ENCODE peak calls at places on chromosomes 7 and 10, in four cellular contexts. C, F, V and D are unnamed samples.

GRCh38 chr10:30155401-30155800 is 96.0 kb upstream of the JCAD start:
- DNase-seq in C (no peak), F (no peak), V (no peak), D (no peak)

GRCh38 chr7:23020742-23021401 is 6.9 kb upstream of the HYCC1 start:
- DNase-seq in C (no peak), F (no peak), V (no peak), D (no peak)

GRCh38 chr7:119964640-119965542 is 308.1 kb upstream of the KCND2 start:
- DNase-seq in C (no peak), F (no peak), V (no peak), D (no peak)

GRCh38 chr7:121531175-121532070 is 135.3 kb upstream of the FAM3C start:
- DNase-seq in C (no peak), F (no peak), V (no peak), D (no peak)

GRCh38 chr10:31926765-31927596 is 1.6 kb downstream of the ARHGAP12 start:
- DNase-seq in C (no peak), F (no peak), V (no peak), D (no peak)

GRCh38 chr7:101232141-101232821 is 5.3 kb downstream of the CLDN15 start:
- DNase-seq in C (peak), F (no peak), V (no peak), D (no peak)

GRCh38 chr7:151570366-151570915 is 50.7 kb upstream of the RHEB start:
- DNase-seq in C (no peak), F (no peak), V (no peak), D (no peak)

GRCh38 chr10:5960070-5960972 is 17.0 kb downstream of the IL15RA start:
- DNase-seq in C (peak), F (no peak), V (no peak), D (no peak)

GRCh38 chr10:83984256-83984640 is 155.1 kb upstream of the GHITM start:
- DNase-seq in C (no peak), F (no peak), V (no peak), D (no peak)

GRCh38 chr10:86666538-86666937 is 1.8 kb upstream of the LDB3 start:
- DNase-seq in C (no peak), F (peak), V (no peak), D (no peak)

GRCh38 chr7:51123322-51124021 is 193.1 kb downstream of the COBL start:
- DNase-seq in C (peak), F (no peak), V (no peak), D (no peak)

GRCh38 chr10:51706225-51706624 is 6.8 kb upstream of the CSTF2T start:
- DNase-seq in C (peak), F (peak), V (no peak), D (no peak)

GRCh38 chr7:154409703-154410311 is 357.6 kb downstream of the DPP6 start:
- DNase-seq in C (no peak), F (no peak), V (peak), D (no peak)

GRCh38 chr7:93509303-93509702 is 65.2 kb downstream of the CALCR start:
- DNase-seq in C (no peak), F (no peak), V (no peak), D (no peak)

GRCh38 chr7:101947899-101948298 is 130.5 kb downstream of the CUX1 start:
- DNase-seq in C (no peak), F (peak), V (no peak), D (no peak)

GRCh38 chr10:97000487-97001182 is 168.5 kb downstream of the LCOR start:
- DNase-seq in C (no peak), F (no peak), V (peak), D (no peak)